ENCODE peak calls at places on chromosomes 1 and 21, in four cellular contexts. R is GM12878, E is K562, Y is H1. C is an unnamed sample.

GRCh38 chr21:44763050-44763378 is 38.6 kb downstream of the UBE2G2 start:
- DNase-seq in Y (no peak), R (no peak), E (no peak), C (no peak)

GRCh38 chr1:96130432-96130831 is 591.2 kb upstream of the PTBP2 start:
- DNase-seq in Y (no peak), E (no peak), R (no peak), C (no peak)

GRCh38 chr1:2382621-2383361 is 8.6 kb downstream of the MORN1 start:
- DNase-seq in E (peak; percentile 67), Y (peak; percentile 88), R (no peak), C (peak; percentile 36)

GRCh38 chr1:231266811-231267322 is 25.9 kb downstream of the GNPAT start:
- DNase-seq in E (no peak), R (no peak), Y (no peak), C (no peak)

GRCh38 chr1:117067528-117068370 is 7.6 kb downstream of the TTF2 start:
- DNase-seq in E (peak; percentile 76), Y (no peak), R (peak; percentile 28), C (peak; percentile 34)

GRCh38 chr21:46554431-46555224 is 50.3 kb downstream of the S100B start:
- DNase-seq in R (no peak), Y (peak; percentile 39), E (no peak), C (no peak)

GRCh38 chr1:36320767-36321118 is 2.7 kb downstream of the EVA1B start:
- DNase-seq in E (no peak), Y (no peak), R (no peak), C (no peak)

GRCh38 chr21:14977814-14978213 is 87.0 kb downstream of the NRIP1 start:
- DNase-seq in R (no peak), E (peak; percentile 9), Y (no peak), C (no peak)

GRCh38 chr1:60171793-60172192 is 98.2 kb upstream of the C1orf87 start:
- DNase-seq in R (no peak), Y (no peak), E (no peak), C (no peak)

GRCh38 chr1:3073520-3074296 is 4.7 kb downstream of the PRDM16 start:
- DNase-seq in R (no peak), Y (peak; percentile 62), E (no peak), C (no peak)

GRCh38 chr1:214568328-214568727 is 16.9 kb upstream of the PTPN14 start:
- DNase-seq in Y (no peak), E (no peak), R (no peak), C (no peak)

GRCh38 chr1:234216116-234216703 is 157.0 kb upstream of the COA6 start:
- DNase-seq in E (no peak), Y (no peak), R (peak; percentile 45), C (no peak)

GRCh38 chr1:26858160-26858559 is 4.8 kb upstream of the SFN start:
- DNase-seq in E (no peak), Y (no peak), R (no peak), C (no peak)

GRCh38 chr1:22105611-22106207 is 37.2 kb downstream of the WNT4 start:
- DNase-seq in E (peak; percentile 74), R (no peak), Y (no peak), C (peak; percentile 44)

GRCh38 chr1:9197186-9198099 is 37.1 kb upstream of the H6PD start:
- DNase-seq in E (no peak), Y (no peak), R (no peak), C (no peak)

GRCh38 chr21:33975548-33976081 is 60.0 kb upstream of the ATP5PO start:
- DNase-seq in Y (peak; percentile 39), E (peak; percentile 71), R (peak; percentile 98), C (no peak)

GRCh38 chr21:45154511-45155508 is 80.4 kb downstream of the ADARB1 start:
- DNase-seq in Y (peak; percentile 46), E (peak; percentile 22), R (no peak), C (no peak)

GRCh38 chr1:201259476-201260235 is 23.6 kb upstream of the PKP1 start:
- DNase-seq in R (no peak), Y (peak; percentile 86), E (no peak), C (no peak)

GRCh38 chr1:58738873-58739272 is 39.0 kb upstream of the MYSM1 start:
- DNase-seq in Y (no peak), E (no peak), R (no peak), C (no peak)

GRCh38 chr1:152110860-152111514 is 4.3 kb downstream of the TCHH start:
- DNase-seq in R (no peak), E (no peak), Y (peak; percentile 67), C (no peak)

GRCh38 chr21:42560517-42561179 is 47.0 kb downstream of the SLC37A1 start:
- DNase-seq in R (no peak), Y (no peak), E (no peak), C (no peak)

GRCh38 chr1:7646981-7647901 is 123.9 kb upstream of the VAMP3 start:
- DNase-seq in R (no peak), E (peak; percentile 68), Y (peak; percentile 92), C (no peak)

GRCh38 chr1:44012411-44012810 is 18.9 kb downstream of the SLC6A9 start:
- DNase-seq in E (no peak), R (no peak), Y (no peak), C (no peak)

GRCh38 chr1:114627107-114627506 is 42.7 kb downstream of the DENND2C start:
- DNase-seq in Y (no peak), E (no peak), R (no peak), C (no peak)

GRCh38 chr1:91555821-91556531 is 55.3 kb downstream of the CDC7 start:
- DNase-seq in Y (no peak), R (no peak), E (peak; percentile 85), C (no peak)

GRCh38 chr1:4161271-4162006 is 261.4 kb upstream of the C1orf174 start:
- DNase-seq in Y (no peak), R (no peak), E (no peak), C (no peak)

GRCh38 chr1:42737257-42737656 is 2.8 kb downstream of the CLDN19 start:
- DNase-seq in R (peak; percentile 25), Y (no peak), E (no peak), C (no peak)

GRCh38 chr1:1213153-1213918 is 617 bp downstream of the TNFRSF4 start:
- DNase-seq in Y (no peak), E (no peak), R (no peak), C (no peak)
- TF ChIP-seq ATF2 in Y (no peak), E (no peak), R (no peak), C (no peak)

GRCh38 chr1:245875581-245876263 is 631.4 kb downstream of the SMYD3 start:
- DNase-seq in Y (no peak), E (no peak), R (no peak), C (no peak)

GRCh38 chr1:245876586-245876985 is 630.5 kb downstream of the SMYD3 start:
- DNase-seq in Y (no peak), R (no peak), E (no peak), C (no peak)

GRCh38 chr1:245873068-245873467 is 634.0 kb downstream of the SMYD3 start:
- DNase-seq in R (no peak), Y (no peak), E (no peak), C (no peak)

GRCh38 chr1:245873883-245874671 is 633.0 kb downstream of the SMYD3 start:
- DNase-seq in E (no peak), R (no peak), Y (no peak), C (no peak)

DNA sequence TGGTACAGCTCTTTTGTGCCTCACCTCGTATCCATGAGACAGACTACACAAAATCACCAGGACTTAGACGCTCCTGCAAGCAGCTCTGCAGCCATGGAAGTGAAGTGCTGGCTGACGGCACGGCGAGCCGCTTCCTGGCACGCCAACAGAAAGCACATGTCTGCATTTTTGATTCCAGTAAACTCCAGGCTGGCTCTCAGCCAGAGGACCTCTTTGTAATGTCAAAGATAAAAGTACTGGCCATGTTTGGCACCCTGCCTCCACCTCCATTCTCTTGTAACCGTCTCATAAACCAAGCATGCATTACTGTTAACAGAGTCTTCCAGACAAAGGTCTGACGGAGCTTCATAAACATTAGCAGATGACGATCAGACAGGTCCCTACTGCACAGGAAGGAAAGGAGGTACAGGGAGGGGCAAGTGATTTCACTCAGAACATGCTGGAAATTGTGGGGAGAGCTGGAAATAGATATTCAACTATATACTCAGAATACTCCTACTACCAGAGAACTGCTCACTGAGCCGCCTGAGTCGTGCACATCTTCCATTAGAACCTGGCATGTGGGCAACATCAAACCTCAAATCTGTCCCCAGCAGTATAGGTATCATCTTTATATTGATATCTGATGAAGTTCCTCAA is 632.0 kb downstream of the SMYD3 start:
- DNase-seq in E (peak; percentile 92), Y (no peak), R (no peak), C (no peak)
- TF ChIP-seq POLR2AphosphoS5 in E (no peak), Y (no peak), R (no peak), C (no peak)

GRCh38 chr1:50271337-50271736 is 151.9 kb downstream of the DMRTA2 start:
- DNase-seq in E (no peak), Y (no peak), R (no peak), C (no peak)

GRCh38 chr1:50272923-50273322 is 150.3 kb downstream of the DMRTA2 start:
- DNase-seq in E (no peak), R (no peak), Y (no peak), C (no peak)

GRCh38 chr1:50270926-50271325 is 152.3 kb downstream of the DMRTA2 start:
- DNase-seq in E (no peak), Y (no peak), R (no peak), C (no peak)

GRCh38 chr1:50275564-50275963 is 147.7 kb downstream of the DMRTA2 start:
- DNase-seq in E (no peak), R (no peak), Y (peak; percentile 48), C (no peak)

DNA sequence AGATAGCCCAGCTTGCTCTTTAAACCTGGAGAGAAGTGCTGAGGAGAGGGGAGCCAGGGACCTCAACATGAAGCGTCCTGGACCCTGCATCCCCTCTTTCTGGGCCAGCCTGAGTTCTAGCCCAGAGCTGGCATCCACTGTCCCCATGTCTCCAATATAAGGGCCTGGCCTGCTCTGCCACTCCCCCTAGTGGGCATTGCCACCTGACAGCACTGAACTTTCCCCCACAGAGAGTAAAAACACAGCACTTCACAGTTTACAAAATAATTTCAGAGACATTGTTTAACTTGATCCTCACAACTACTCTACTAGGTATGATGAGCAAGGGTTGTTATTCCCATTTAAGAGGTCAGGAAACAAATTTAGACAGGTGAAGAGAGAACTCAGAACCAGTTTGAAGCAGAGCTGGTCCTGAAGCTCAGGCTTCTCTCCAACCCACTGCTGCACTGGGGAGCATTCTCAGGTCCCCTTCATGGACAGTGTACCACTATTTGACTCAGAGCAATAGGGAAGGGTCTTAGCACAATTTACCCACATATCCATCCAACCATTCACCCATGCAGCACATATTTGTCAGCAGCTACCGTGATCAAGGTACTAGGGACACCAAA is 151.2 kb downstream of the DMRTA2 start:
- DNase-seq in Y (peak; percentile 70), E (peak; percentile 37), R (no peak), C (peak; percentile 15)
- TF ChIP-seq ATF2 in Y (no peak), E (no peak), R (no peak), C (no peak)

DNA sequence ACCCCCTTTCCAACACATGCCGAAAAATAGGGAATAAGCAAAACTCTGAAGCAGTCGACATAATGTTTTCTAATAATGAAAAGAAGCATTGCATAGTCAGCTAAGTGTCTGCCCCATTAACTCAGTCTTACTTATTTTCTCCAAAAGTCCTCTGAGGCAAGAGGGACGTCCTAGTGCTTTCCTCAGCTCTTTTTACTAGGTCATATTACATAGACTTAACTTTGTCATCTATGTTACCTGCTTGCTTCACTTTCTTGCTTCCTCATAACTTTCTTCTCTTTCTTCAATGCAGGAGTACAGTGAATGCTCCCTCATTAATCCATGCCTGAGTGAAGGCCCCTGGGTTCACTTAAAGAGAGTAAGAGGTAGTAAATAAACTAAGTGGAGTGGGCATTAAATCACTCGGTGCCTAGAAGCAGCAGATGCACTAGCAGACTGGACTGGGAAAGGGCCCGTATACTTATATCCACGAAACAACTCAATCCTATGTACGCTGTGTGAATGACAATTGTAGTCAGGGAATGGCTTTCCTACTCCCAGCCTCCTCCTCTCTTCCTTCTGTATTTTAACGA is 210.5 kb upstream of the SPAG17 start:
- DNase-seq in E (no peak), Y (no peak), R (no peak), C (no peak)
- TF ChIP-seq POLR2AphosphoS5 in E (no peak), Y (no peak), R (no peak), C (no peak)

C was measured in HepG2.